ENCODE peak calls at places on chromosomes 7 and 10, in four cellular contexts. W, F, E and S are unnamed samples.

GRCh38 chr10:124465003-124465776 is 3.6 kb downstream of the LHPP start:
- DNase-seq in W (no peak), F (peak), E (no peak), S (no peak)

GRCh38 chr7:6530626-6531491 is 20.4 kb downstream of the GRID2IP start:
- DNase-seq in W (no peak), F (no peak), E (peak), S (peak)

GRCh38 chr10:88271736-88272135 is 311.4 kb downstream of the RNLS start:
- DNase-seq in W (no peak), F (no peak), E (no peak), S (no peak)

GRCh38 chr10:84026821-84027257 is 112.5 kb upstream of the GHITM start:
- DNase-seq in W (peak), F (no peak), E (peak), S (peak)

GRCh38 chr10:5089869-5090268 is 4.3 kb upstream of the AKR1C3 start:
- DNase-seq in W (peak), F (no peak), E (no peak), S (peak)

GRCh38 chr7:122413339-122413738 is 108.8 kb upstream of the FEZF1 start:
- DNase-seq in W (no peak), F (no peak), E (no peak), S (no peak)

GRCh38 chr7:22543169-22543568 is 43.2 kb upstream of the STEAP1B start:
- DNase-seq in W (no peak), F (no peak), E (no peak), S (no peak)

GRCh38 chr7:101527844-101528667 is 101.0 kb downstream of the MYL10 start:
- DNase-seq in W (no peak), F (no peak), E (no peak), S (no peak)

GRCh38 chr10:60762554-60762953 is 15.7 kb upstream of the CDK1 start:
- DNase-seq in W (no peak), F (no peak), E (no peak), S (no peak)

GRCh38 chr10:60769406-60769805 is 8.9 kb upstream of the CDK1 start:
- DNase-seq in W (no peak), F (no peak), E (no peak), S (no peak)

DNA sequence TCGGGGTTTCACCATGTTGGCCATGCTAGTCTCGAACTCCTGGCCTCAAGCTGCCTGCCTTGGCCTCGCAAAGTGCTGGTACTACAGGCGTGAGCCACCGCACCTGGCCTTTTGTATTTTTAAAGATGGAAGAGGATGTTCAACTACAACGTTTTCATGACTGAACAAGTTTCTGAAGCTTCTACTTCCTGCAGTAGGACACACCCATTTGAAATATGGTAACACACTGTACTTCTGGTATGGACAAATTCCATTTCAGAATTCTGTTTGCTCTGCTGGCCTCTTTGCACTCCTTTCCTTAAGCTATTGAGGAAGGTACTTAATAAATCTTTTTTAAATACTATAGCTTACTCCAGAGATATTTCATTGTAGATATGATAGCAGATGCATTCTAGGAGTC is 10.9 kb upstream of the CDK1 start:
- DNase-seq in W (no peak), F (no peak), E (no peak), S (no peak)
- TF ChIP-seq TARDBP in W (no peak), F (no peak), E (no peak), S (no peak)

DNA sequence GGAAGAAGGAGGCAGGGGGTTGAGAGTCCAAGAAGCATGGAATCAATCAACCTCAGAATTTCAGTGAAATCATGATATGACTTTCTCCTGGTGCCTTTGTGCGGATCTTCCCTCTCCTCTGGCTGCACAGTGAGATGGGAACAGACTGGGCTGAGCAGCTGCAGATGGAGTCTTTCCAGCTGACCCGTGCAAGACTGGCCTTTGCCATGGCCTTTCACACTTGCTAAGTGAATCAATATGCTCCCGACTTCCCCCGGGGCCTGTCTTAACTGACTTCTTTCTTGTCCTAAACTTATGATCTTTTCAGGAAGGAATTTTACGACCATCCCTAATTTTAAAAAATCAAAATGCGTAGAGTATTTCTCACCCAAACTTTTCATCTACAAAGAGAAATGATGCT is 469.9 kb downstream of the GALNT17 start:
- DNase-seq in W (no peak), F (no peak), E (no peak), S (no peak)
- TF ChIP-seq SP1 in W (no peak), F (no peak), E (no peak), S (no peak)

GRCh38 chr7:149771696-149772235 is 1.6 kb downstream of the ZNF467 start:
- DNase-seq in W (peak), F (peak), E (peak), S (peak)
- TF ChIP-seq TARDBP in W (no peak), F (no peak), E (peak), S (no peak)

GRCh38 chr10:20767028-20767427 is 130.1 kb downstream of the NEBL start:
- DNase-seq in W (no peak), F (no peak), E (no peak), S (no peak)
- TF ChIP-seq SP1 in W (no peak), F (no peak), E (no peak), S (no peak)

DNA sequence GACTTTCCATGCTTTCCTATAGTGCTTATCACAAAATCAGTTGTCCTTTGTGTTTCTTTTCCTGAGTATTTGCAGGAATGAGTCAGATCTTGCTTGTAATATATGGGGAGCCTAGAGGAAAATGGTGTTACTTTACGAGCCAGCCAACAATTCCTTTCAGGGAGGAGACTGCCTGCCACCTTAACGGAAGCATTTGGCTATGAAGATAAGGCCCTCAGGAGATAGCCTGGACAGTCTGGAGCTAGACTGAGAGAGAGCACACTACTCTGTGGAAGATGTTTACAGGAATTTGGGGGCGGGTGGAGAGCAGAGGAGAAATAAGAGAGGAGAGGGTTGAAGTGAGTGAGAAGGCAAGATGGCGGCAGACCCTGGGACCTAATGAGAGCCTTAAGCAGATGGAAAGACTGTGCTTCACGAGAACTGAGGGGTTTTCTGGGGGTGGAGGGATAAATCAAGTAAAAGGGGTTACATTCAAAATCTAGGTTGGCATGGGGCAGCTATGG is 126.3 kb downstream of the SNX10 start:
- DNase-seq in W (no peak), F (no peak), E (peak), S (no peak)
- TF ChIP-seq TARDBP in W (no peak), F (no peak), E (no peak), S (no peak)

GRCh38 chr7:142301923-142302550 is 44.2 kb upstream of the PRSS58 start:
- DNase-seq in W (no peak), F (no peak), E (peak), S (peak)
- TF ChIP-seq SP1 in W (no peak), F (no peak), E (no peak), S (no peak)

GRCh38 chr7:17700138-17700537 is 240.2 kb downstream of the SNX13 start:
- DNase-seq in W (no peak), F (no peak), E (no peak), S (no peak)

GRCh38 chr7:17697128-17697881 is 243.0 kb downstream of the SNX13 start:
- DNase-seq in W (no peak), F (no peak), E (no peak), S (no peak)

GRCh38 chr7:17699696-17700095 is 240.6 kb downstream of the SNX13 start:
- DNase-seq in W (no peak), F (no peak), E (no peak), S (no peak)

GRCh38 chr7:17696422-17696821 is 243.9 kb downstream of the SNX13 start:
- DNase-seq in W (peak), F (no peak), E (no peak), S (no peak)
- TF ChIP-seq TARDBP in W (no peak), F (no peak), E (no peak), S (no peak)

DNA sequence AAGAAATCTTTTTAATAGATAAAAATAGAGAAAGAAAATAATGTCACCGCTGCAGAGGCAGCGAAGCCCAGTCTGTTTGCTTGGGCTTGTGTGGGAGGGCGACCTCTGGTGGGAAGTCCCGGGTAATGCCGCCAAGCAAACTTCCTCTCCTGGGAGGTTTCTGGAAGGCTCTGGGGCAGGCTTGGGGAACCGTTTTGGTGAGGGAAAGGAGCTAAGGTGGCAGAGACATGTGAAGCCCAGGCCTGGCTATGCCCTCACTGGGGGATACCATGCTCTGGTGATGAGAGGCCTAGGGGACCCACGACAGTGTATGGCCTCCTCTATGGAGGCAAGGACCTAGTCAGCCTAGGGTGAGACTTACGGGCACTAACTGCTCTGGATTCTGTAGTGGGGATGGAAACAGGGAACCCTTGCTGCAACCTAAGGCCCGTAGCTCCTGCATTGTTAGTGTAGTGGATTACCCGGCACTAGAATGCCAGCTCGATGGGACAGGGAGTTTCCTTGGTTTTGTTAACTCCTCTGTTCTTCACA is 605.1 kb downstream of the LRMDA start:
- DNase-seq in W (no peak), F (no peak), E (peak), S (peak)
- TF ChIP-seq SP1 in W (no peak), F (no peak), E (no peak), S (no peak)

DNA sequence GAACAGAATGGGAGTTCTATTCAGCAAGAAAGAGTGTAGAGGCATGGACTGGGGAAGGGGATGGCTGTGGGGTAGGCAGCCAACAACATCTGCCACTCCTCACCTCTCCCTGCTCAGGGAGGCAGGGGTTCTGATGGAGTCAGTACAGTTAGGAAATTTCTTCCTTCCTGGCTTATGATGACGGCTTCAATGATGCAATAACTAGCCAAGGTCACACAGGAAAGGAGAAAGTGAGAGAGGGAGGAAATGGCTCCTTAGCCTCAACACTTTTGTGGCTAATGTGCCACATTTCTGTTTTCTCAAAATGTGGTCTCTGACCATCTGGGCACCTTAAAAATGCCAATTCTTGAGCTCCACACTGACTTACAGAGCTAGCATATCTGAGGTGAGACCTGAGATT is 79.3 kb upstream of the PDZD8 start:
- DNase-seq in W (no peak), F (no peak), E (no peak), S (no peak)
- TF ChIP-seq TARDBP in W (no peak), F (no peak), E (no peak), S (no peak)